ENCODE peak calls at places on chromosomes 1 and 21, in five cellular contexts. F, J, L, K and E are unnamed samples.

GRCh38 chr1:115228191-115228590 is 109.9 kb downstream of the NGF start:
- DNase-seq in K (no peak), F (no peak), J (no peak), L (no peak), E (peak)

GRCh38 chr1:229091721-229092136 is 179.2 kb upstream of the RAB4A start:
- DNase-seq in J (no peak), K (peak), F (no peak), L (no peak), E (no peak)

GRCh38 chr21:34878940-34879339 is 170.2 kb downstream of the RUNX1 start:
- DNase-seq in K (no peak), F (peak), J (no peak), L (no peak), E (no peak)

GRCh38 chr1:169508432-169509338 is 22.9 kb upstream of the SLC19A2 start:
- DNase-seq in K (no peak), J (no peak), L (no peak), F (no peak), E (no peak)

GRCh38 chr1:210377934-210378333 is 49.2 kb downstream of the HHAT start:
- DNase-seq in L (no peak), J (no peak), K (no peak), F (no peak), E (no peak)

GRCh38 chr1:125085720-125086591 is 3901.2 kb downstream of the SRGAP2C start:
- DNase-seq in J (no peak), F (no peak), L (no peak), K (no peak), E (no peak)

GRCh38 chr1:17984510-17985085 is 123.0 kb upstream of the IGSF21 start:
- DNase-seq in J (no peak), L (no peak), F (no peak), K (no peak), E (no peak)

GRCh38 chr1:942411-942821 is 16.6 kb downstream of the NOC2L start:
- DNase-seq in F (no peak), L (no peak), J (no peak), K (no peak), E (no peak)

GRCh38 chr1:171985639-171986038 is 144.3 kb downstream of the DNM3 start:
- DNase-seq in L (no peak), J (no peak), F (peak), K (no peak), E (no peak)

GRCh38 chr21:38380391-38381137 is 117.7 kb downstream of the ERG start:
- DNase-seq in K (no peak), F (peak), L (no peak), J (no peak), E (no peak)

GRCh38 chr1:13588946-13589345 is 5.3 kb downstream of the PDPN start:
- DNase-seq in J (no peak), K (no peak), L (no peak), F (peak), E (no peak)

GRCh38 chr21:14382486-14382834 is 486 bp downstream of the HSPA13 start:
- DNase-seq in J (no peak), L (no peak), K (no peak), F (peak), E (no peak)

GRCh38 chr21:24727803-24728425 is 879.4 kb downstream of the MRPL39 start:
- DNase-seq in K (no peak), J (no peak), L (no peak), F (no peak), E (peak)

GRCh38 chr1:162676087-162676486 is 43.8 kb downstream of the DDR2 start:
- DNase-seq in K (no peak), F (peak), J (no peak), L (no peak), E (peak)

GRCh38 chr1:107683198-107683657 is 281.8 kb downstream of the VAV3 start:
- DNase-seq in F (peak), J (no peak), L (no peak), K (no peak), E (peak)

GRCh38 chr21:35476616-35477395 is 427.7 kb upstream of the RUNX1 start:
- DNase-seq in F (no peak), L (no peak), K (no peak), J (no peak), E (no peak)

GRCh38 chr1:156004843-156005593 is 15.7 kb downstream of the SSR2 start:
- DNase-seq in J (no peak), F (no peak), K (no peak), L (no peak), E (no peak)

GRCh38 chr1:8152731-8153702 is 126.9 kb upstream of the ERRFI1 start:
- DNase-seq in L (no peak), F (no peak), K (no peak), J (no peak), E (no peak)

GRCh38 chr1:96145486-96145885 is 576.1 kb upstream of the PTBP2 start:
- DNase-seq in J (no peak), K (no peak), L (no peak), F (no peak), E (no peak)

GRCh38 chr1:3907031-3907534 is 7.0 kb upstream of the C1orf174 start:
- DNase-seq in L (no peak), J (no peak), K (no peak), F (peak), E (no peak)

GRCh38 chr1:59549903-59550302 is 253.0 kb downstream of the FGGY start:
- DNase-seq in K (peak), F (peak), L (no peak), J (no peak), E (peak)

GRCh38 chr1:67281246-67281645 is 26.4 kb upstream of the IL12RB2 start:
- DNase-seq in L (no peak), K (no peak), J (no peak), F (no peak), E (no peak)

GRCh38 chr1:36400825-36401601 is 3.3 kb upstream of the LSM10 start:
- DNase-seq in F (no peak), K (peak), J (no peak), L (no peak), E (no peak)

GRCh38 chr1:95012389-95012788 is 60.4 kb downstream of the ALG14 start:
- DNase-seq in F (peak), J (no peak), K (no peak), L (no peak), E (no peak)

GRCh38 chr1:214314178-214314843 is 33.4 kb downstream of the SMYD2 start:
- DNase-seq in F (no peak), K (no peak), J (no peak), L (no peak), E (no peak)

GRCh38 chr1:69697343-69697742 is 129.6 kb downstream of the LRRC7 start:
- DNase-seq in F (no peak), K (no peak), L (no peak), J (no peak), E (no peak)

GRCh38 chr1:208681878-208682663 is 437.9 kb upstream of the PLXNA2 start:
- DNase-seq in K (no peak), J (no peak), F (no peak), L (no peak), E (no peak)

GRCh38 chr1:233613252-233614172 is at the start of gene KCNK1:
- DNase-seq in J (peak), K (peak), F (peak), L (no peak), E (peak)

GRCh38 chr1:72283204-72284083 is 1.1 kb upstream of the NEGR1 start:
- DNase-seq in K (peak), F (peak), L (peak), J (peak), E (peak)

DNA sequence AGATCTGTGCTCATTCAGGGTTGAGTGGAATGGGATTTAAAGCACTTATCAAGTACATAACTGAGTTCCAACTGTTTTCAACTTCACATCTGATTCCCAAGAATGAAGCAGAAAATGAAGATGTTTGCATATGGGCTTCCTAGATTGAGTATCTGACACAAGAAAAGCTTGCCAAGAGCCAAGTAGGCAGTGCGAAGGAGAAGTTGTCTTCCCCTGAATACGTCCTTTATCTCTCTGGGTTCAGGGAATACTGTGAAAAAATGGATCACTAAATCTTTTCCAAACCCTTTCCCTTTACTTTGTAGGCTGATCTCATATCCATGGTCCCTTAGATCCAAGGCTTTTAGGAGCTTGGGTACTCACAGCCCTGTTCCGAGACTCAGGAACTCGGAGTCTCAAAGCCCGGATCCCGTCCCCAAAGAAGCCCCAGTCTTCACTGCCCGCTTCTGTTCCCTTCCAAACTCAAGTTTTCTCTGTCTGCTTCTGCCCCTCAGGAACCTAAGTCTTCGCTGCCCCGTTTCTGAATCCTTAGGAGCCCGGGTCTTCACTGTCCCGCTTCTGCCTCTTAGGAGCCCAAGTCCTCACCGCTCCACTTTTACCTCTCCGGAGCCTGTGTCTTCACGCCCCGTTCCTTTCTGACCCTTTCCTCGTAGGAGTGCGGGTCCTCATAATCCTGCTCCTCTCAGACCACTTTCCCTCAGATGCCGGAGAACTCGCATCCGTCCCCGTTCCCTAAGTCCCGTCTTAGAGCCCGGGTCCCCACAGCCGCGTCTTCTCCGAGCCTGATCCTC is 616 bp downstream of the TAF12 start:
- DNase-seq in J (no peak), K (no peak), F (no peak), L (no peak), E (no peak)
- TF ChIP-seq CTCF in J (no peak), K (no peak), F (no peak), L (no peak), E (no peak)

DNA sequence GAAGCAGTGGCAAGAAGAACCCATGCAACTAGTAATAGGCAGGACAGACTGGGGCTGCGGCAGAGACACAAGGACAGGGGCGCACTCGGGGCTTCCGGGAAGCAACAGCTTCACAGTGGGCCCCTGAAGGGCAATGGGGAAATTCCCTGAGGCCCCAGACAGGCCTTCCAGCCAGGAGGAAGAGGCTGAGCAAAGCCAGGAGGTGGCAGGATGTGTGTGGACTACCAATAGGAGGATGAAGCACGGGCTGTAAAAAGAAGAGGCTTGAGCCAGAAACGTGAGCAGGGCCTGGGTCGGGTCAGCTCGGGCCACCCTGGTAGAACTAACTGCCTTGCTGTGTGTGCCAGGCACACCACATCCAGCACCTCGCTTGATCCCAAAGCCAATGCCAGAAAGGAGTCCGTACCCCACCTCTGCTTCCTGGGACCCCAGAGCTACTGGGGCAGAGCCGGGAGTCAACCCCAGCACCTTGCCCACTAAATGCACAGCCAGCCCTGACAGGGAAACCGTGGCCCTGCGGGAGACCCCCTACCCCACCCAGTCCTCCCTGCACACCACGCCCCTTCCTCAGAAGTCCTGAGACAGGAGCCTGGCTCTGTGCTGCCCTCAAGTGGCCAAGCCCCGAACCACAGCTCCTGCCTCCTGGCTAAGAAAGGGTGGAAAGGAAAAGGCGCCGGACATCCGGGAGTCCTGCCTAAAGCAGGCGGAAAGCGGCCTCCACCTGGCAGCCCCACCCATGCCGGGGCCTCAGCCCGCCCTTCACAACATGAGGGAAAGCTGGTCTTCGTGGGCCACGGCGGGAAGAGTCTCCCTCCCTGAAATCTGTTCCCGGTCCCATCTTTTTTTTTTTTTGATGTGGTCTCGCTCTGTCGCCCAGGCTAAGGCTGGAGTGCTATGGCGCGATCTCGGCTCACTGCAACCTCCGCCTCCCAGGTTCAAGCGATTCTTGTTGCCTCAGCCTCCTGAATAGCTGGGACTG is 33.7 kb downstream of the TTC39A start:
- DNase-seq in F (peak), J (peak), L (peak), K (peak), E (no peak)
- H3K4me3 ChIP-seq in F (peak), J (peak), L (peak), K (peak), E (peak)

DNA sequence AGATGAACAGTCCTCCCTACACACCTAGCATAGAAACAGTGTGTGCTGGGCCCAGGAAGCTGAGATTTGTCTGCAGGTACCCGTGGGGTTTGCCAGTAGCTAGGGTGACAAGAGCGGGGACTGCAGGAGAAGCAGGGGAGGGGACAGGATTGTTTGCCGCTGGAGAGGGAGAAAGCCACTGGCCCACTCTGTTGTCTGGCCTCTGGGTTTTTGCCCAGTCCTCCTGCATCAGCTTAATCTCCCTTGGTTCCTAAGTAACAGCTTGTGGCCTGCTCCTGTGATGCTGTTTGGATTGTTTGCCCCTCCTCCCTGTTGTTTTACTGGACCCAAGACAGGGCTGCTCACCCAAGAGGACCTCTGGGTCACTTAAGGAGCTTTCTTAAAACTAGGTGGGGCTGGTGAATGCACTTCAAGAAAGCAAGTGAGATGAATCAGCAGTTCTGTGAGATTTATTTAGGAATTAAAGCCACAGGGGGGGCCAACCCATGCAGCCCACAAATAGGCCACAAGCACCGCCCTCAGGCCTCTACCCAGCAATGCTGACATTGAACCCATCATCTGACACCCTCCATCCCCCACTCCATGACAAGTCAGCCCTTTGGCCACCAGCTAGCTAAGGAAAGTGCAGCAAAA is 142.8 kb downstream of the ZZZ3 start:
- DNase-seq in J (no peak), K (no peak), F (no peak), L (peak), E (peak)
- TF ChIP-seq CTCF in J (no peak), K (no peak), F (no peak), L (no peak), E (no peak)

DNA sequence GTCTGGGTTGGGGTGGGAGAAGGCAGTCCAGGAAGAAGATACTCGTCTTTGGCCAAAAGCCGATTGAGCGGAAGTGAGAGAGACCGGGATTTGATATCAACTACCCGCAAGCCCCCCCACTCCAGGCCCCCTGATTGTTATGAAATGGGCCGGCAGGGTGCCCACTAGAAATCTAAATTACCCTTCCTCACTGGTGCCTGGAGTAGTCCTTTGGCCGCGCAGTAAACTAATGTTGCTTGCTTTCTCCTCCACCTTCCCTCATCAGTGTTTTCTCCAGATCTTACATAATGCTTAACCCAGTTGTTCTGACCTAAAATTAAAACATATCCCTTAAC is 119.2 kb upstream of the BARHL2 start:
- DNase-seq in J (no peak), F (no peak), L (no peak), K (no peak), E (no peak)
- H3K4me3 ChIP-seq in J (no peak), F (no peak), L (no peak), K (peak), E (no peak)

DNA sequence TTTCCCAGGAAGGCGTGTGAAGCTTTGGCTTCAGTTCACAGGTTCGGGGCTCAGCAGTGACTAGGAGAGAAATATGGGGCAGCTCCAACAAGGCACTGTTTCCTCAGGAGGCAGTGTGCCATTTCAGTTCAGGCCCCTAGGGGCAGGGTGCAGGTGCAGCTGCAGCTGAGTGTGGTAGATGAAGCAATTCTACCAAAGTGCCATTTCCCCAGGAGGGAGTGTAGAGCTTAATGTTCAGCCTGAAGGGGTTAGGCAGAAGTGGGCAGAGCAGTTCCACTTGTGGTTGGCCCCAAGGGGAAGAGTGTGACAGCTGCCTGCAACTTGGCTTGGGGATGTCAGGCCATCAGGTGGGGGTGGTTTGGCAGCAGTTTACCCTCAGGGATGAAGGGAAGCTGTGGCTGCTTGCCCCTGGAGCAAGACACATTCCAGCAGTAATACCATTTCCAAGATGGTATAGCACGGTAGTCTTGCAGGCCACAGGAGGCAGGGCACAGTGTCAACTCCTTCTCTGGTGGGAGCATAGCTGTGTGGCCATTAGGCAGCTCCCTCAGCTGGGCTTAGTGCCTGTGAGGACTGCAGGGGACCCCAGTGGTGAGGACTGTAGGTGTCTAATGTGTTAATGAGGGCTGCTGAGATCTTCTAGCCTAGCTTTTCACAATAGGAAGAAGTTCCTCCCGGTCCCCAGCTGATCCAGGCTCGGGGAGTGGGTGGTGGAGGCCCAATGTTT is 34.7 kb downstream of the RGSL1 start:
- DNase-seq in L (peak), K (no peak), F (peak), J (no peak), E (no peak)
- TF ChIP-seq CTCF in L (peak), K (peak), F (peak), J (no peak), E (peak)